ENCODE peak calls at places on chromosomes 6 and 20, in nine cellular contexts. T is PC-3; U is A549; Q is stimulated activated effector memory CD8-positive, alpha-beta T cell treated with anti-CD3 and anti-CD28 coated beads, Interleukin-12 subunit alpha, Interleukin-12 subunit beta, amount 100 ng/mL, for 72 hours; M is Right ventricle myocardium superior; W is neural crest cell; H is IMR-90; C is stimulated activated CD4-positive, alpha-beta T cell treated with anti-CD3 and anti-CD28 coated beads, TNF-alpha, amount 100 ng/mL, for 4 hours; S is bronchial epithelial cell. J is an unnamed sample.

GRCh38 chr6:153103256-153103655 is 27.8 kb downstream of the RGS17 start:
- DNase-seq in M (peak; percentile 41), U (no peak), H (no peak), T (no peak), C (no peak), W (no peak), S (no peak), Q (no peak), J (no peak)

GRCh38 chr20:12723811-12724210 is 285.0 kb upstream of the SPTLC3 start:
- DNase-seq in S (no peak), Q (no peak), W (no peak), M (no peak), C (no peak), H (no peak), U (no peak), T (no peak), J (no peak)

GRCh38 chr6:52995913-52996685 is 1.0 kb upstream of the GSTA4 start:
- DNase-seq in M (peak; percentile 65), H (peak; percentile 91), Q (peak; percentile 17), U (peak; percentile 78), T (peak; percentile 75), C (no peak), S (peak; percentile 76), W (peak; percentile 41), J (peak; percentile 32)

GRCh38 chr20:8330785-8331699 is 199.0 kb downstream of the PLCB1 start:
- DNase-seq in U (no peak), W (no peak), M (no peak), C (no peak), T (no peak), Q (no peak), H (no peak), S (peak; percentile 1), J (no peak)

GRCh38 chr6:20572940-20573339 is 38.7 kb downstream of the CDKAL1 start:
- DNase-seq in M (no peak), C (no peak), U (no peak), T (peak; percentile 37), S (peak; percentile 68), Q (no peak), H (peak; percentile 63), W (no peak), J (no peak)

GRCh38 chr20:57656821-57657536 is 36.8 kb upstream of the ZBP1 start:
- DNase-seq in H (no peak), S (no peak), Q (no peak), U (no peak), M (peak; percentile 30), W (no peak), C (no peak), T (no peak), J (no peak)

GRCh38 chr6:13307508-13307995 is 20.8 kb downstream of the TBC1D7 start:
- DNase-seq in Q (no peak), M (no peak), W (no peak), U (peak; percentile 87), S (peak; percentile 99), H (peak; percentile 34), T (no peak), C (no peak), J (peak; percentile 32)

GRCh38 chr6:17233531-17233930 is 47.6 kb upstream of the RBM24 start:
- DNase-seq in T (peak; percentile 28), W (no peak), C (no peak), Q (no peak), S (peak; percentile 99), U (peak; percentile 25), H (peak; percentile 46), M (no peak), J (no peak)

GRCh38 chr6:168841609-168842278 is 400.8 kb downstream of the SMOC2 start:
- DNase-seq in H (no peak), S (no peak), Q (no peak), T (no peak), C (no peak), U (no peak), W (no peak), M (no peak), J (no peak)

GRCh38 chr6:130306377-130306776 is 59.4 kb upstream of the TMEM200A start:
- DNase-seq in T (peak; percentile 3), H (peak; percentile 17), W (no peak), M (no peak), Q (no peak), U (no peak), S (peak; percentile 3), C (no peak), J (no peak)

GRCh38 chr6:138107078-138107751 is at the start of gene PERP:
- DNase-seq in W (peak; percentile 38), Q (peak; percentile 59), M (peak; percentile 80), T (peak; percentile 86), S (peak; percentile 66), H (peak; percentile 38), C (peak; percentile 54), U (peak; percentile 68), J (peak; percentile 64)

GRCh38 chr6:148954934-148955915 is 208.4 kb downstream of the UST start:
- DNase-seq in S (no peak), U (no peak), W (no peak), M (no peak), Q (no peak), T (no peak), H (peak; percentile 63), C (no peak), J (no peak)

GRCh38 chr6:36757206-36757605 is 59.6 kb downstream of the RAB44 start:
- DNase-seq in Q (no peak), C (no peak), M (no peak), S (no peak), U (no peak), H (no peak), T (no peak), W (no peak), J (no peak)

GRCh38 chr6:78611886-78612480 is 255.4 kb upstream of the IRAK1BP1 start:
- DNase-seq in C (no peak), M (no peak), S (peak; percentile 45), T (peak; percentile 60), H (no peak), U (peak; percentile 47), W (no peak), Q (no peak), J (no peak)

GRCh38 chr6:16927205-16927604 is 165.9 kb upstream of the ATXN1 start:
- DNase-seq in M (no peak), U (no peak), H (no peak), Q (no peak), T (no peak), W (no peak), S (no peak), C (no peak), J (no peak)

GRCh38 chr6:16326531-16326930 is 88.1 kb downstream of the GMPR start:
- DNase-seq in C (no peak), M (no peak), T (no peak), Q (no peak), W (no peak), U (no peak), S (no peak), H (no peak), J (no peak)

GRCh38 chr20:33769032-33769431 is 37.2 kb downstream of the ZNF341 start:
- DNase-seq in Q (no peak), T (no peak), H (no peak), S (no peak), M (no peak), U (no peak), C (no peak), W (no peak), J (no peak)

GRCh38 chr20:32585011-32585518 is at the start of gene NOL4L:
- DNase-seq in W (peak; percentile 52), U (no peak), T (peak; percentile 6), M (peak; percentile 47), C (peak; percentile 17), H (no peak), S (no peak), Q (no peak), J (no peak)

GRCh38 chr6:4774715-4775590 is 1.3 kb upstream of the CDYL start:
- DNase-seq in M (peak; percentile 62), C (no peak), S (peak; percentile 32), T (no peak), H (no peak), U (no peak), W (peak; percentile 20), Q (no peak), J (peak; percentile 44)

GRCh38 chr6:32759669-32760068 is 3.7 kb downstream of the HLA-DQB2 start:
- DNase-seq in W (no peak), M (no peak), Q (no peak), H (no peak), C (no peak), U (no peak), S (no peak), T (no peak), J (no peak)

GRCh38 chr20:63331741-63332400 is 29.3 kb downstream of the CHRNA4 start:
- DNase-seq in W (no peak), U (no peak), T (peak; percentile 56), Q (no peak), H (no peak), C (no peak), M (peak; percentile 21), S (no peak), J (no peak)

GRCh38 chr20:56624786-56625681 is 4.1 kb upstream of the TFAP2C start:
- DNase-seq in C (no peak), T (no peak), W (no peak), S (no peak), H (no peak), U (no peak), Q (no peak), M (no peak), J (no peak)

GRCh38 chr6:114520976-114521375 is 178.2 kb upstream of the HS3ST5 start:
- DNase-seq in H (no peak), C (no peak), U (no peak), W (no peak), T (peak; percentile 19), M (no peak), S (no peak), Q (no peak), J (no peak)

GRCh38 chr20:11204926-11205768 is 531.3 kb upstream of the JAG1 start:
- DNase-seq in C (no peak), S (peak; percentile 76), W (peak; percentile 51), M (peak; percentile 45), H (peak; percentile 71), U (peak; percentile 89), T (peak; percentile 84), Q (no peak), J (peak; percentile 66)

GRCh38 chr20:36116813-36117441 is 37.6 kb upstream of the EPB41L1 start:
- DNase-seq in U (no peak), S (peak; percentile 23), H (peak; percentile 89), Q (no peak), W (no peak), T (peak; percentile 43), C (no peak), M (no peak), J (no peak)

GRCh38 chr6:90997076-90997475 is 410.2 kb upstream of the MAP3K7 start:
- DNase-seq in T (no peak), C (no peak), W (no peak), U (no peak), Q (no peak), S (no peak), H (no peak), M (no peak), J (no peak)

GRCh38 chr20:5786930-5787826 is 37.0 kb downstream of the SHLD1 start:
- DNase-seq in W (no peak), T (peak; percentile 23), S (peak; percentile 3), C (no peak), Q (no peak), M (no peak), U (peak; percentile 57), H (peak; percentile 64), J (no peak)

GRCh38 chr20:63135411-63135810 is 80.5 kb downstream of the YTHDF1 start:
- DNase-seq in C (no peak), H (no peak), T (no peak), Q (no peak), S (no peak), W (no peak), M (no peak), U (no peak), J (no peak)

GRCh38 chr6:33989016-33989854 is 156.7 kb downstream of the GRM4 start:
- DNase-seq in M (no peak), W (no peak), U (no peak), T (no peak), H (no peak), Q (no peak), C (no peak), S (no peak), J (no peak)

GRCh38 chr20:48687097-48687800 is 140.6 kb downstream of the PREX1 start:
- DNase-seq in T (no peak), M (no peak), S (no peak), U (no peak), C (no peak), W (no peak), H (no peak), Q (no peak), J (no peak)

GRCh38 chr20:64225828-64226598 is 29.5 kb upstream of the PCMTD2 start:
- DNase-seq in S (no peak), W (no peak), T (no peak), Q (no peak), U (no peak), C (no peak), H (no peak), M (peak; percentile 10), J (no peak)

J was measured in lung.